ENCODE peak calls at places on chromosomes 3 and 15, in seven cellular contexts. L, N, Z, X, T, S and Y are unnamed samples.

GRCh38 chr15:83170474-83171165 is 37.0 kb downstream of the HDGFL3 start:
- DNase-seq in L (no peak), N (no peak), Z (no peak), X (no peak), T (no peak), S (peak; percentile 50), Y (peak; percentile 38)

GRCh38 chr3:27575509-27575908 is 91.3 kb upstream of the SLC4A7 start:
- DNase-seq in L (no peak), N (no peak), Z (no peak), X (no peak), T (no peak), S (no peak), Y (no peak)

GRCh38 chr15:20356444-20357138 is 185.0 kb downstream of the GOLGA6L6 start:
- DNase-seq in L (peak; percentile 43), N (no peak), Z (no peak), X (peak; percentile 61), T (peak; percentile 40), S (peak; percentile 45), Y (no peak)

GRCh38 chr15:67146214-67146613 is 80.8 kb downstream of the SMAD3 start:
- DNase-seq in L (no peak), N (no peak), Z (no peak), X (no peak), T (peak; percentile 63), S (peak; percentile 88), Y (peak; percentile 80)

GRCh38 chr3:186772886-186773417 is 10.4 kb upstream of the EIF4A2 start:
- DNase-seq in L (peak; percentile 47), N (no peak), Z (peak; percentile 88), X (peak; percentile 34), T (peak; percentile 79), S (peak; percentile 46), Y (no peak)

GRCh38 chr3:38003371-38003816 is 12.8 kb downstream of the VILL start:
- DNase-seq in L (peak; percentile 56), N (no peak), Z (peak; percentile 44), X (peak; percentile 39), T (peak; percentile 79), S (peak; percentile 43), Y (no peak)

GRCh38 chr3:57810471-57811144 is 54.5 kb downstream of the SLMAP start:
- DNase-seq in L (no peak), N (no peak), Z (no peak), X (no peak), T (no peak), S (no peak), Y (no peak)

GRCh38 chr15:56149071-56149470 is 94.6 kb downstream of the RFX7 start:
- DNase-seq in L (no peak), N (no peak), Z (no peak), X (no peak), T (no peak), S (peak; percentile 26), Y (peak; percentile 38)

DNA sequence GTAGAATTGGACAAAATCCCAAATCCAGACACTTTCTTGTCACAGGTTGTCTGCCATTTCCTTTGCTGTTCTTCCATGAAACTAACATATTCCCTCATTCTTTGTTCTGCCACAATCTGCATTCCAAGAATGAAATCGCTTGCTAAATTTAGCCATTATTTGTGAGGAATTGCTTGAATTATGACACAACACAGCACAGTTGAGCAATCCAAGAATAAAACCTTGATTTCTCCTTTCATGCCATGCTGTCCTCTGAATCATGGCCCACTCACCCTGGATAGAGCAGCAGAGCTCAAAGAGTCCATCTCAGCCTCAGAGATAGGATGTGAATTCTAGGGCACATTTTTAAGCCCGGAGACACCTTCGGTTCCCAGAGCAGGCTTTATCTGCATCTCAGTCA is 35.2 kb upstream of the GREM1 start:
- DNase-seq in L (no peak), N (no peak), Z (no peak), X (no peak), T (no peak), S (peak; percentile 98), Y (peak; percentile 79)
- H3K4me3 ChIP-seq in L (no peak overlapping the region), N (no peak overlapping the region), Z (no peak overlapping the region), X (no peak overlapping the region), T (no peak overlapping the region), S (no peak overlapping the region), Y (no peak overlapping the region)

GRCh38 chr3:10703875-10704274 is 112.2 kb upstream of the SLC6A11 start:
- DNase-seq in L (no peak), N (no peak), Z (no peak), X (no peak), T (no peak), S (peak; percentile 50), Y (peak; percentile 16)

GRCh38 chr3:10700821-10701220 is 115.2 kb upstream of the SLC6A11 start:
- DNase-seq in L (no peak), N (no peak), Z (no peak), X (no peak), T (no peak), S (no peak), Y (no peak)

GRCh38 chr3:10707089-10707983 is 108.7 kb upstream of the SLC6A11 start:
- DNase-seq in L (no peak), N (no peak), Z (no peak), X (no peak), T (no peak), S (no peak), Y (no peak)

GRCh38 chr3:10706156-10707088 is 109.6 kb upstream of the SLC6A11 start:
- DNase-seq in L (no peak), N (no peak), Z (no peak), X (no peak), T (no peak), S (no peak), Y (no peak)

GRCh38 chr3:10702961-10703740 is 112.9 kb upstream of the SLC6A11 start:
- DNase-seq in L (no peak), N (no peak), Z (no peak), X (no peak), T (no peak), S (peak; percentile 10), Y (no peak)
- H3K4me3 ChIP-seq in L (no peak overlapping the region), N (no peak overlapping the region), Z (no peak overlapping the region), X (no peak overlapping the region), T (no peak overlapping the region), S (no peak overlapping the region), Y (no peak overlapping the region)

DNA sequence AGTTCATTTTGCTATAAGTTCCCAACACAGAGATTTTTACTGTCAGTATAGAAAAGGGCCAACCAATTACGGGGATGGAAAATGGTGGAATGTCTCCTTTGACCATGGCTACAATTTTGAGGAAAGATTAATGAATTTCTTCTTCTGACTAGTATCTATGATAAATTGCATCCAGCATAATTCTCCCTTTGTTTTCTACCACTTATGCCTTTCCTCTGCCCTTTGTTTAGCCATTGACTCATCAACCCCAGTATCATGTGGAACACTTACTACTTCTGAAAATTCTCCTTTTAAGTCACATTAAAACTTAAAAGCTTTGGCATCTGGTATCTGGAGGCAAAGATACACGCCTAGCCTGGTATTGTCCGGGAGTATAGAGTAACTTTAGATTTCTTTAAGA is 92.9 kb upstream of the CADPS start:
- DNase-seq in L (no peak), N (no peak), Z (no peak), X (no peak), T (no peak), S (no peak), Y (no peak)
- H3K4me3 ChIP-seq in L (no peak overlapping the region), N (no peak overlapping the region), Z (no peak overlapping the region), X (no peak overlapping the region), T (no peak overlapping the region), S (no peak overlapping the region), Y (no peak overlapping the region)

GRCh38 chr3:148280623-148281242 is 417.0 kb upstream of the AGTR1 start:
- DNase-seq in L (no peak), N (no peak), Z (no peak), X (no peak), T (no peak), S (no peak), Y (no peak)
- H3K4me3 ChIP-seq in L (no peak overlapping the region), N (no peak overlapping the region), Z (no peak overlapping the region), X (no peak overlapping the region), T (no peak overlapping the region), S (no peak overlapping the region), Y (no peak overlapping the region)

DNA sequence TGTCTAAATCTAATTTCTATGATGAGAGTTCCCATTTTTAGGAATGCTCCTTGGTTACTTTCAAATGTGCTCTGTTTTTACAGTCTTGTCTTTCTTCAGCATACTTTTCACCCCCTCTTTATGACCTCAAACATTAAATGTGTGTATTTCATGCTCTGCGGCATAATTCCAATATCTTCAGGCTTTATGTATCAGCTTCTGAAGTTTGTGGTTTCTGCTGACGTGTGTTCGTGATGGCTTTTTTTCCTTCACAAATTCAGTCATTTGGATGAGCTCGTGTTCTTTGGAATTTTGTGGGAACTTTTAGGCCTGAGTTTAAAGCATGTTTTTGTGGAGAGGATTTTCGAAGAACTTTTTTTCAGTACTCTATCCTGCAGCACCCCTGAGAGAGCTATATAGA is 97.7 kb upstream of the CHRNA7 start:
- DNase-seq in L (no peak), N (no peak), Z (no peak), X (no peak), T (no peak), S (no peak), Y (peak; percentile 71)
- H3K4me3 ChIP-seq in L (no peak overlapping the region), N (no peak overlapping the region), Z (no peak overlapping the region), X (no peak overlapping the region), T (no peak overlapping the region), S (no peak overlapping the region), Y (no peak overlapping the region)

DNA sequence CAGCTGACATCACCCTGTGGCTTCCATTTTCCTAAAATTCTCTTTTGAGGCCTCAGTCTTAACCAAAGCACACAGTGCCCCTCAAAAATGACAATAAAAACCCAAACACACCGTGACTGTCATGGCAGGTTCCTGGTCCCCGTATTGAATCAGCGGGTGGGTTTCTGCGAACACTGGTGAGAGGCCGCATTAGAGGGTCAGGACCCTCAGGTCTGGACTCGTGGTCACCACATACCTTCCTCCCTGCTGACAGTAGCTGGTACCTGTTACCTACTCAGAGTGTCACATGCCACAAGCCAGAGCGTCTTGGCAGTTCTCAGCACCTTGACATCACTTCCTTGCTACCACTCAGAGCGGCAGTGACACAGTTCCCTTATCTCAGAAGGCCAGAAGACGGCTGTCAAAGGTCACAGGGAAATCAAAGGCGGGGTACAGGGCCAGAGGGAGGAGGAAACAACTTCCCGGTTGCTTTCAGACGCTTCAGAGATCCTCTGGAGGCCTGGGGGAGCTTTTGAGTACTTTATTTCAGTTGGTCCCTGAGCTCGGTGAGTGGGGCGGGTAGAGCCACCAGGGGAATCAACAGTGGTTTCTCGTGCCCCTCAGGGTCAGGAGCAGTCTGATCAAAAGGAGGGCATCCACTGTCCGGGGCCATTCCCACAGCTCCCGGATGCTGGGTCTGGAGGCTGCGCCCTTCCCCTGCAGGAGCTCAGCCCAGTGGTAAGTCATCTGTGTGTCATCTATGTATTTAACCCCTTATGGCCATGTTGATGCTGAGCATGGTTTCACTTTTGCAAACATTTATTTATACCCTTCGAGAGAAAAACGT is at the start of the genes CCR5AS and CCRL2:
- DNase-seq in L (peak; percentile 52), N (no peak), Z (peak; percentile 89), X (peak; percentile 31), T (peak; percentile 89), S (peak; percentile 65), Y (no peak)
- H3K4me3 ChIP-seq in L (peak within 1 kb of the TSS; percentile 25), N (no peak within 1 kb of the TSS), Z (peak within 1 kb of the TSS; percentile 14), X (peak within 1 kb of the TSS; percentile 55), T (peak within 1 kb of the TSS; percentile 51), S (no peak within 1 kb of the TSS), Y (no peak within 1 kb of the TSS)

DNA sequence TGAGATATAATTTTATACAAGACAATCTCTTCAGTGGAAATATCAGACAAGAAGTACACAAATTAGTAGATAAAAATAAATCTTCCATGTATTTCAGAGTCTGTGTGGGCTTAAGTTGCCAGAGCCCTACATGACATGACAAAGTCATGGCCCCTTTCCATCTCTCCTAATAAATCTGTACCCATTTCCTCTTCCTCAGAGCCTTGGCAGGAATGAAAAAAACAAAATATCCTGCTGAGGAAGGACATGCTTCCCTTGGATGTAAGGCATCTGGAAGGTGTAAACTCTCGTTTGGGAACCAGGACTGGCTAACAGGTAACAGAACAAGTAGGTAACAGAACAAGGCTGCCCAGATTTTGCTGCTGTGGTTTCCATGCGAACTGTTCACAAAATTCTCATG is 148.1 kb downstream of the SNRK start:
- DNase-seq in L (no peak), N (no peak), Z (no peak), X (no peak), T (no peak), S (no peak), Y (no peak)
- H3K4me3 ChIP-seq in L (no peak overlapping the region), N (no peak overlapping the region), Z (no peak overlapping the region), X (no peak overlapping the region), T (no peak overlapping the region), S (no peak overlapping the region), Y (no peak overlapping the region)